ENCODE peak calls at places on chromosomes 4 and X, in four cellular contexts. N is mucosa of descending colon, F is pancreas, H is left colon. J is an unnamed sample.

GRCh38 chrX:13764284-13764683 is 29.7 kb downstream of the OFD1 start:
- ATAC-seq in N (no peak), F (no peak), H (no peak), J (no peak)

GRCh38 chrX:40081679-40082068 is 16.1 kb downstream of the BCOR start:
- ATAC-seq in N (no peak), F (no peak), H (peak), J (no peak)

GRCh38 chr4:67082746-67083145 is 462.6 kb downstream of the CENPC start:
- ATAC-seq in N (no peak), F (no peak), H (no peak), J (no peak)

GRCh38 chr4:29948858-29949257 is 771.3 kb upstream of the PCDH7 start:
- ATAC-seq in N (no peak), F (no peak), H (no peak), J (no peak)

GRCh38 chr4:11436673-11437072 is 8.0 kb upstream of the HS3ST1 start:
- ATAC-seq in N (peak), F (no peak), H (no peak), J (peak)

GRCh38 chr4:41358626-41359025 is 101.9 kb downstream of the UCHL1 start:
- ATAC-seq in N (no peak), F (no peak), H (peak), J (no peak)

GRCh38 chrX:85808217-85808616 is 239.1 kb downstream of the CHM start:
- ATAC-seq in N (no peak), F (no peak), H (no peak), J (no peak)

GRCh38 chrX:139802048-139802447 is 94.1 kb upstream of the MCF2 start:
- ATAC-seq in N (no peak), F (no peak), H (no peak), J (no peak)

GRCh38 chr4:53208749-53209148 is 157.1 kb downstream of the SCFD2 start:
- ATAC-seq in N (no peak), F (no peak), H (no peak), J (no peak)

GRCh38 chr4:76955187-76955586 is 5.6 kb downstream of the SEPTIN11 start:
- ATAC-seq in N (no peak), F (no peak), H (no peak), J (no peak)